ENCODE peak calls at places on chromosomes 5 and 9, in nine cellular contexts. H, B, Y, W, A, Z, C, V and N are unnamed samples.

GRCh38 chr5:1202026-1202797 is 817 bp downstream of the SLC6A19 start:
- DNase-seq in H (no peak), B (no peak), Y (no peak), W (peak; percentile 10), A (peak; percentile 69), Z (peak; percentile 25), C (no peak), V (no peak), N (no peak)

GRCh38 chr5:150404121-150404990 is 8.4 kb downstream of the CD74 start:
- DNase-seq in H (no peak), B (no peak), Y (no peak), W (no peak), A (no peak), Z (no peak), C (no peak), V (no peak), N (no peak)

GRCh38 chr5:66738136-66738535 is 141.9 kb downstream of the MAST4 start:
- DNase-seq in H (no peak), B (no peak), Y (peak; percentile 26), W (no peak), A (no peak), Z (no peak), C (no peak), V (no peak), N (no peak)

GRCh38 chr9:26974927-26975326 is 18.7 kb downstream of the IFT74 start:
- DNase-seq in H (no peak), B (no peak), Y (no peak), W (no peak), A (no peak), Z (no peak), C (no peak), V (no peak), N (no peak)

GRCh38 chr9:83451308-83451707 is 86.9 kb downstream of the FRMD3 start:
- DNase-seq in H (peak; percentile 13), B (no peak), Y (no peak), W (no peak), A (no peak), Z (no peak), C (no peak), V (no peak), N (no peak)

GRCh38 chr5:83720805-83721431 is at the start of gene HAPLN1:
- DNase-seq in H (peak; percentile 41), B (no peak), Y (peak; percentile 34), W (no peak), A (no peak), Z (no peak), C (no peak), V (no peak), N (no peak)

GRCh38 chr9:121884057-121884512 is 209.0 kb downstream of the TTLL11 start:
- DNase-seq in H (no peak), B (no peak), Y (no peak), W (no peak), A (no peak), Z (no peak), C (no peak), V (no peak), N (no peak)

GRCh38 chr9:114231218-114232090 is 76.1 kb downstream of the COL27A1 start:
- DNase-seq in H (no peak), B (no peak), Y (no peak), W (no peak), A (no peak), Z (no peak), C (no peak), V (no peak), N (no peak)

GRCh38 chr5:172818081-172818480 is 16.0 kb upstream of the ERGIC1 start:
- DNase-seq in H (no peak), B (no peak), Y (no peak), W (no peak), A (no peak), Z (no peak), C (no peak), V (no peak), N (no peak)

GRCh38 chr9:123798203-123798602 is 131.7 kb downstream of the DENND1A start:
- DNase-seq in H (no peak), B (no peak), Y (no peak), W (no peak), A (no peak), Z (no peak), C (no peak), V (no peak), N (no peak)

GRCh38 chr9:4742246-4742645 is 1.2 kb upstream of the AK3 start:
- DNase-seq in H (peak; percentile 46), B (no peak), Y (no peak), W (no peak), A (no peak), Z (no peak), C (no peak), V (no peak), N (no peak)

GRCh38 chr5:14787801-14788579 is 83.6 kb downstream of the ANKH start:
- DNase-seq in H (no peak), B (no peak), Y (no peak), W (no peak), A (no peak), Z (no peak), C (no peak), V (no peak), N (no peak)

GRCh38 chr9:87007711-87008360 is 60.5 kb upstream of the GAS1 start:
- DNase-seq in H (peak; percentile 9), B (no peak), Y (no peak), W (no peak), A (no peak), Z (no peak), C (peak; percentile 25), V (no peak), N (no peak)

GRCh38 chr9:21015122-21015815 is 16.2 kb downstream of the HACD4 start:
- DNase-seq in H (no peak), B (no peak), Y (no peak), W (no peak), A (no peak), Z (no peak), C (peak; percentile 34), V (no peak), N (no peak)

GRCh38 chr9:127131871-127132270 is 9.4 kb upstream of the ANGPTL2 start:
- DNase-seq in H (peak; percentile 73), B (peak; percentile 15), Y (no peak), W (no peak), A (no peak), Z (no peak), C (peak; percentile 80), V (no peak), N (no peak)

GRCh38 chr5:115947260-115947659 is 15.0 kb upstream of the LVRN start:
- DNase-seq in H (peak; percentile 84), B (no peak), Y (no peak), W (no peak), A (no peak), Z (no peak), C (peak; percentile 76), V (no peak), N (no peak)

GRCh38 chr5:96588551-96588950 is 73.6 kb upstream of the CAST start:
- DNase-seq in H (no peak), B (no peak), Y (no peak), W (no peak), A (no peak), Z (no peak), C (no peak), V (no peak), N (no peak)

GRCh38 chr5:131263648-131264452 is at the start of gene CDC42SE2:
- DNase-seq in H (peak; percentile 95), B (peak; percentile 49), Y (peak; percentile 86), W (peak; percentile 87), A (peak; percentile 94), Z (peak; percentile 84), C (peak; percentile 80), V (peak; percentile 83), N (peak; percentile 93)

GRCh38 chr5:80216753-80217596 is 38.9 kb downstream of the SERINC5 start:
- DNase-seq in H (peak; percentile 53), B (no peak), Y (no peak), W (peak; percentile 71), A (no peak), Z (peak; percentile 55), C (no peak), V (no peak), N (peak; percentile 89)
- H3K4me1 ChIP-seq in H (peaks cover 15% of the 10 kb centered on the region), B (peaks cover 17% of the 10 kb centered on the region), Y (peaks cover 17% of the 10 kb centered on the region), W (peaks cover 20% of the 10 kb centered on the region), A (peaks cover 3% of the 10 kb centered on the region), Z (peaks cover 98% of the 10 kb centered on the region), C (peaks cover 2% of the 10 kb centered on the region), V (peaks cover 90% of the 10 kb centered on the region), N (peaks cover 44% of the 10 kb centered on the region)

GRCh38 chr5:74766887-74767578 is at the start of the genes GFM2 and NSA2:
- DNase-seq in H (peak; percentile 97), B (peak; percentile 91), Y (peak; percentile 95), W (peak; percentile 92), A (peak; percentile 96), Z (peak; percentile 94), C (peak; percentile 94), V (peak; percentile 84), N (peak; percentile 95)

GRCh38 chr5:74765929-74766328 is 988 bp downstream of the GFM2 start:
- DNase-seq in H (peak; percentile 3), B (no peak), Y (no peak), W (no peak), A (no peak), Z (no peak), C (no peak), V (no peak), N (no peak)

GRCh38 chr5:74765201-74765600 is 1.7 kb downstream of the GFM2 start:
- DNase-seq in H (peak; percentile 13), B (no peak), Y (no peak), W (no peak), A (no peak), Z (no peak), C (no peak), V (no peak), N (no peak)

GRCh38 chr5:74766348-74766886 is 500 bp downstream of the GFM2 start:
- DNase-seq in H (peak; percentile 84), B (peak; percentile 41), Y (peak; percentile 24), W (no peak), A (no peak), Z (no peak), C (peak; percentile 64), V (no peak), N (no peak)

GRCh38 chr5:74767579-74767913 is 497 bp downstream of the NSA2 start:
- DNase-seq in H (peak; percentile 81), B (peak; percentile 28), Y (peak; percentile 53), W (no peak), A (no peak), Z (peak; percentile 49), C (peak; percentile 42), V (no peak), N (no peak)
- H3K4me3 ChIP-seq in H (peak overlapping the region; percentile 98), B (peak overlapping the region; percentile 99), Y (peak overlapping the region; percentile 96), W (peak overlapping the region; percentile 93), A (peak overlapping the region; percentile 99), Z (peak overlapping the region; percentile 93), C (peak overlapping the region; percentile 82), V (peak overlapping the region; percentile 96), N (peak overlapping the region; percentile 95)

GRCh38 chr5:77545285-77545684 is 53.2 kb upstream of the WDR41 start:
- DNase-seq in H (no peak), B (no peak), Y (no peak), W (no peak), A (peak; percentile 49), Z (no peak), C (no peak), V (no peak), N (no peak)

GRCh38 chr5:77550416-77550815 is 58.3 kb upstream of the WDR41 start:
- DNase-seq in H (peak; percentile 4), B (no peak), Y (no peak), W (no peak), A (no peak), Z (no peak), C (no peak), V (no peak), N (no peak)
- H3K4me1 ChIP-seq in H (no peaks in the 10 kb centered on the region), B (no peaks in the 10 kb centered on the region), Y (no peaks in the 10 kb centered on the region), W (no peaks in the 10 kb centered on the region), A (no peaks in the 10 kb centered on the region), Z (no peaks in the 10 kb centered on the region), C (no peaks in the 10 kb centered on the region), V (no peaks in the 10 kb centered on the region), N (no peaks in the 10 kb centered on the region)

GRCh38 chr5:139382371-139382770 is 726 bp downstream of the SLC23A1 start:
- DNase-seq in H (no peak), B (no peak), Y (no peak), W (no peak), A (no peak), Z (no peak), C (no peak), V (no peak), N (no peak)
- H3K4me3 ChIP-seq in H (no peak overlapping the region), B (no peak overlapping the region), Y (no peak overlapping the region), W (no peak overlapping the region), A (peak overlapping the region; percentile 36), Z (no peak overlapping the region), C (no peak overlapping the region), V (no peak overlapping the region), N (no peak overlapping the region)